ENCODE peak calls at places on chromosomes 7 and 10, in four cellular contexts. P is keratinocyte; S is body of pancreas; V is CD8-positive, alpha-beta T cell. I is an unnamed sample. For H3K9me3, the result is how much of the 10 kb centered on the place peaks cover.

GRCh38 chr7:31076641-31077310 is 24.7 kb downstream of the ADCYAP1R1 start:
- DNase-seq in P (no peak), V (no peak), S (no peak), I (no peak)

GRCh38 chr7:1889556-1890181 is 219.6 kb downstream of the ELFN1 start:
- DNase-seq in V (peak), P (no peak), S (no peak), I (no peak)

GRCh38 chr7:110786576-110786975 is 304.4 kb upstream of the LRRN3 start:
- DNase-seq in V (no peak), P (no peak), S (no peak), I (no peak)

GRCh38 chr7:84841809-84842208 is 345.0 kb downstream of the SEMA3D start:
- DNase-seq in S (no peak), V (no peak), P (no peak), I (no peak)

GRCh38 chr7:139159900-139160675 is 50.6 kb upstream of the ZC3HAV1 start:
- DNase-seq in V (no peak), P (no peak), S (no peak), I (no peak)

GRCh38 chr10:52747680-52748079 is 24.9 kb downstream of the MBL2 start:
- DNase-seq in P (no peak), S (no peak), V (no peak), I (no peak)

GRCh38 chr10:125808047-125808446 is 15.0 kb downstream of the UROS start:
- DNase-seq in S (no peak), V (no peak), P (no peak), I (no peak)

GRCh38 chr7:136086712-136087111 is 109.6 kb upstream of the MTPN start:
- DNase-seq in S (peak), V (no peak), P (no peak), I (no peak)

GRCh38 chr7:133265821-133266220 is 12.9 kb downstream of the EXOC4 start:
- DNase-seq in P (no peak), S (no peak), V (no peak), I (no peak)

GRCh38 chr10:119103241-119103640 is 672 bp upstream of the DENND10 start:
- DNase-seq in V (no peak), S (no peak), P (no peak), I (no peak)

GRCh38 chr7:81638216-81638615 is 131.6 kb downstream of the HGF start:
- DNase-seq in S (no peak), V (no peak), P (no peak), I (no peak)

GRCh38 chr10:58667658-58668310 is 155.1 kb downstream of the BICC1 start:
- DNase-seq in S (no peak), P (no peak), V (no peak), I (no peak)

GRCh38 chr10:48414778-48415177 is 108.3 kb downstream of the MAPK8 start:
- DNase-seq in S (no peak), P (no peak), V (no peak), I (no peak)

GRCh38 chr10:101644002-101644401 is 51.0 kb downstream of the FBXW4 start:
- DNase-seq in S (no peak), P (no peak), V (no peak), I (no peak)

GRCh38 chr7:2667843-2668242 is 20.2 kb upstream of the AMZ1 start:
- DNase-seq in P (no peak), V (no peak), S (no peak), I (no peak)

GRCh38 chr10:22443200-22443881 is 98.0 kb downstream of the SPAG6 start:
- DNase-seq in P (no peak), V (no peak), S (no peak), I (no peak)

GRCh38 chr10:104300736-104301292 is 31.8 kb downstream of the GSTO2 start:
- DNase-seq in V (no peak), S (peak), P (no peak), I (peak)

GRCh38 chr7:50227623-50228618 is 76.6 kb upstream of the IKZF1 start:
- DNase-seq in V (no peak), S (no peak), P (no peak), I (no peak)

GRCh38 chr10:109912335-109913282 is 10.7 kb downstream of the XPNPEP1 start:
- DNase-seq in P (no peak), S (no peak), V (no peak), I (no peak)

DNA sequence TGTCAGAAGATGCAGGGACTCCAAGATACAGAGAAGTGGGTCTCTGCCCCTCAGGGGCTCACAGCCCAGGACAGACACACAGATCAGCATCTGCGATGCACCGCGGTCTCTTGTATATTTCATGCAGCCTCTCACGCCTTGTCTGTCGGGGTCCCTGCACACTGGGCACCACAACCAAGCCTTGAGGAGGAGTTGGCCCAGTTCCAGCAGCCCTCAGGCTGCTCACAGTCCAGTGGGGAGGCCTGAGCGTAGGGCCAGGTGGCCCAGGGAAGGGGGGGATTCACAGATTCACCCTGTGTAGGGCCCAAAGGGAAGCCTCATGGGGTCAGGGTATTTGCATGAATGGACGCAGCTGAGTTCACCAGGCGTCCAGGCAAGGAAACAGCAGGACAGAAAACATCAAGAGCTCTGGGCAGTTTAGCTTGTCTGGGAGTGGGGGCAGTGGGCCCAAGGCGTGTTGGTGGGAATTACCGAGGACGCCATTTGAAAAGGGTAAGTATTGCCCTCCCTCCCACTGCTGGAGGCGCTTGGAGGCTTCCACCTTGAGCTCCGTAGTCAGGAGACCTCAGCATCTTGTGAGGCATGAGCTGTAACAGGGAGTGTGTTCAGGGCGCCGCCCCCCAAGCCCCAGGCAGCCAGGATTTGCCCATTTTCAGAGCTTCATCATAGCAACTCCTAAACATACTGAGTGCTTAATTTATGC is 129.1 kb upstream of the CHST15 start:
- DNase-seq in P (no peak), V (no peak), S (no peak), I (no peak)
- H3K4me3 ChIP-seq in P (no peak), V (no peak), S (no peak), I (no peak)

GRCh38 chr7:102045681-102046372 is 228.4 kb downstream of the CUX1 start:
- DNase-seq in P (no peak), V (no peak), S (no peak), I (no peak)

GRCh38 chr7:102050864-102051460 is 233.5 kb downstream of the CUX1 start:
- DNase-seq in V (no peak), S (no peak), P (no peak), I (no peak)

GRCh38 chr7:102047167-102047566 is 229.7 kb downstream of the CUX1 start:
- DNase-seq in S (no peak), V (no peak), P (no peak), I (no peak)

GRCh38 chr7:102046373-102047117 is 229.1 kb downstream of the CUX1 start:
- DNase-seq in S (no peak), V (no peak), P (no peak), I (no peak)

GRCh38 chr7:102049765-102050164 is 232.3 kb downstream of the CUX1 start:
- DNase-seq in P (no peak), S (no peak), V (no peak), I (no peak)
- H3K9me3 ChIP-seq in P (under half), S (under half), V (under half), I (under half)

GRCh38 chr7:27739914-27740448 is at the start of gene TAX1BP1:
- DNase-seq in V (peak), P (peak), S (peak), I (peak)
- H3K27ac ChIP-seq in V (peak), P (peak), S (peak), I (peak)

DNA sequence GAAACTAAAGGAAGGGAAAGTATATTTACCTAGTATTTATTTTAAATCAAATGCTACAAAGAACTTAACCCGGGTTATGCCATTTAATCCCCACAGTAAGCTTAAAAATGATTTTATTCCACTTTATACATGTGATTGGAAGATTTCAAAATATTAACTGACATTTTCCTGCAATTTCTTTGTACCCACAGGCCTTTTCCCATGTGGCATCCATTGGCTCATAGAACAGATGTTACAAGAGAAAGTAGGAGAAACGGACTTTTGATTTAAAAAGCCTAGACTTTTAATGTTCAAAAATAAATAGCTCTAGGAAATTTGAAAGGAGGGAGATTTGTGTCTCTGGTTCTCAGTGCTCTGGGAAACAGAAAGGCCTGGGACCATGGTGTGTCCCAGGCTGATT is 807.9 kb downstream of the KCNMA1 start:
- DNase-seq in P (no peak), V (no peak), S (no peak), I (no peak)
- H3K4me3 ChIP-seq in P (no peak), V (no peak), S (no peak), I (no peak)

GRCh38 chr7:27619492-27619891 is 43.2 kb downstream of the HIBADH start:
- DNase-seq in S (no peak), P (no peak), V (no peak), I (no peak)
- H3K9me3 ChIP-seq in S (under half), P (under half), V (under half), I (under half)

GRCh38 chr7:44636041-44636580 is 29.7 kb downstream of the OGDH start:
- DNase-seq in S (peak), V (no peak), P (no peak), I (no peak)
- H3K27ac ChIP-seq in S (peak), V (no peak), P (no peak), I (no peak)

GRCh38 chr7:20793686-20794394 is 7.2 kb upstream of the SP8 start:
- DNase-seq in P (no peak), V (no peak), S (no peak), I (no peak)
- H3K4me3 ChIP-seq in P (no peak), V (no peak), S (no peak), I (no peak)